ENCODE peak calls at places on chromosomes 16 and 17, in four cellular contexts. M is CD4-positive, alpha-beta memory T cell; F is fibroblast of lung; Y is cardiac muscle cell. X is an unnamed sample.
A peak's percentile ranks its signal among the peaks of the same experiment; 100 is the strongest.

GRCh38 chr16:3459401-3460090 is 16.1 kb downstream of the NAA60 start:
- DNase-seq in M (no peak), F (no peak), Y (peak; percentile 41), X (no peak)

GRCh38 chr16:79047337-79047736 is 553.2 kb downstream of the MAF start:
- DNase-seq in F (no peak), Y (no peak), M (no peak), X (no peak)

GRCh38 chr17:47686276-47686635 is 7.7 kb upstream of the TBKBP1 start:
- DNase-seq in M (no peak), Y (no peak), F (peak; percentile 67), X (no peak)

GRCh38 chr17:28725166-28725659 is 820 bp downstream of the TLCD1 start:
- DNase-seq in M (no peak), F (peak; percentile 61), Y (no peak), X (no peak)

GRCh38 chr17:68909066-68909465 is 46.1 kb downstream of the ABCA8 start:
- DNase-seq in M (no peak), F (peak; percentile 92), Y (no peak), X (no peak)

GRCh38 chr16:56815721-56816120 is 49.3 kb upstream of the SLC12A3 start:
- DNase-seq in M (no peak), Y (no peak), F (no peak), X (no peak)

GRCh38 chr16:2983706-2984136 is 3.5 kb upstream of the PKMYT1 start:
- DNase-seq in Y (peak; percentile 82), F (peak; percentile 61), M (no peak), X (peak; percentile 45)

GRCh38 chr16:12667909-12668308 is 135.8 kb downstream of the CPPED1 start:
- DNase-seq in Y (no peak), M (no peak), F (no peak), X (no peak)

GRCh38 chr17:57879437-57880085 is 29.7 kb upstream of the MRPS23 start:
- DNase-seq in M (no peak), Y (no peak), F (no peak), X (no peak)

GRCh38 chr16:89286096-89286495 is 68.6 kb downstream of the ZNF778 start:
- DNase-seq in F (no peak), M (peak; percentile 28), Y (no peak), X (no peak)

GRCh38 chr17:795276-795675 is 13.1 kb downstream of the MRM3 start:
- DNase-seq in M (no peak), Y (no peak), F (no peak), X (no peak)

GRCh38 chr17:45688353-45688752 is 95.8 kb upstream of the CRHR1 start:
- DNase-seq in M (no peak), F (no peak), Y (no peak), X (no peak)

GRCh38 chr17:74126179-74126900 is 77.1 kb upstream of the RPL38 start:
- DNase-seq in Y (no peak), F (no peak), M (no peak), X (no peak)

GRCh38 chr16:88712362-88712979 is 6.2 kb downstream of the CTU2 start:
- DNase-seq in F (no peak), M (no peak), Y (no peak), X (no peak)

GRCh38 chr17:77544347-77544746 is 403.6 kb downstream of the SEC14L1 start:
- DNase-seq in Y (no peak), M (no peak), F (no peak), X (no peak)

GRCh38 chr16:28563218-28563617 is 9.5 kb downstream of the SGF29 start:
- DNase-seq in M (no peak), F (no peak), Y (no peak), X (no peak)

GRCh38 chr16:89645122-89645521 is 12.4 kb downstream of the CHMP1A start:
- DNase-seq in F (no peak), Y (no peak), M (no peak), X (no peak)

GRCh38 chr16:85246473-85246872 is 134.2 kb upstream of the CIBAR2 start:
- DNase-seq in Y (no peak), M (no peak), F (no peak), X (no peak)

GRCh38 chr16:30395992-30396560 is 856 bp downstream of the ZNF48 start:
- DNase-seq in M (no peak), F (no peak), Y (no peak), X (no peak)

GRCh38 chr16:53821957-53822625 is 118.1 kb downstream of the FTO start:
- DNase-seq in M (no peak), F (peak; percentile 68), Y (no peak), X (no peak)

GRCh38 chr17:63996430-63997182 is 1.5 kb upstream of the PRR29 start:
- DNase-seq in M (no peak), Y (no peak), F (no peak), X (no peak)

GRCh38 chr16:12110361-12111107 is 134.0 kb downstream of the SNX29 start:
- DNase-seq in Y (no peak), M (no peak), F (no peak), X (no peak)

GRCh38 chr17:39564201-39564828 is 43.4 kb downstream of the NEUROD2 start:
- DNase-seq in F (no peak), M (no peak), Y (no peak), X (no peak)

GRCh38 chr17:75758131-75758905 is 6.7 kb downstream of the GALK1 start:
- DNase-seq in M (no peak), F (no peak), Y (no peak), X (no peak)

GRCh38 chr17:17089796-17090641 is 47.8 kb downstream of the MPRIP start:
- DNase-seq in F (no peak), Y (no peak), M (no peak), X (no peak)

GRCh38 chr17:28871056-28871579 is 16.3 kb downstream of the ERAL1 start:
- DNase-seq in Y (no peak), F (no peak), M (no peak), X (no peak)

GRCh38 chr17:48505788-48506187 is 25.0 kb downstream of the HOXB1 start:
- DNase-seq in F (peak; percentile 72), Y (peak; percentile 64), M (peak; percentile 90), X (no peak)

GRCh38 chr17:46783031-46783593 is 35.4 kb downstream of the WNT3 start:
- DNase-seq in Y (no peak), F (no peak), M (no peak), X (no peak)

GRCh38 chr17:37019117-37019744 is 70.5 kb downstream of the AATF start:
- DNase-seq in Y (peak; percentile 3), M (no peak), F (no peak), X (no peak)

GRCh38 chr17:27915715-27916114 is 22.6 kb upstream of the LYRM9 start:
- DNase-seq in M (no peak), Y (no peak), F (no peak), X (no peak)

GRCh38 chr17:2398655-2399571 is 1.9 kb downstream of the MNT start:
- DNase-seq in Y (peak; percentile 81), M (peak; percentile 82), F (peak; percentile 73), X (peak; percentile 37)

GRCh38 chr16:67248401-67249177 is at the start of gene SLC9A5:
- DNase-seq in M (no peak), Y (peak; percentile 58), F (no peak), X (peak; percentile 26)

GRCh38 chr17:61739002-61739401 is 124.3 kb downstream of the BRIP1 start:
- DNase-seq in F (no peak), Y (no peak), M (no peak), X (no peak)

GRCh38 chr17:61746248-61746985 is 116.9 kb downstream of the BRIP1 start:
- DNase-seq in F (no peak), M (no peak), Y (no peak), X (no peak)

GRCh38 chr17:61743766-61744165 is 119.6 kb downstream of the BRIP1 start:
- DNase-seq in M (no peak), F (no peak), Y (no peak), X (no peak)

GRCh38 chr17:61744804-61745203 is 118.5 kb downstream of the BRIP1 start:
- DNase-seq in M (no peak), Y (no peak), F (no peak), X (no peak)

GRCh38 chr17:61744252-61744651 is 119.1 kb downstream of the BRIP1 start:
- DNase-seq in F (no peak), M (no peak), Y (no peak), X (no peak)
- H3K9me3 ChIP-seq in F (no peaks in the 10 kb centered on the region), M (no peaks in the 10 kb centered on the region), Y (no peaks in the 10 kb centered on the region), X (no peaks in the 10 kb centered on the region)

GRCh38 chr17:4032245-4032644 is 68.0 kb upstream of the ATP2A3 start:
- DNase-seq in M (no peak), F (no peak), Y (no peak), X (no peak)

GRCh38 chr17:4032738-4033137 is 68.5 kb upstream of the ATP2A3 start:
- DNase-seq in Y (no peak), M (no peak), F (no peak), X (no peak)

GRCh38 chr17:4023220-4023619 is 59.0 kb upstream of the ATP2A3 start:
- DNase-seq in F (no peak), M (no peak), Y (no peak), X (no peak)

GRCh38 chr17:4026255-4026654 is 62.0 kb upstream of the ATP2A3 start:
- DNase-seq in F (no peak), Y (no peak), M (no peak), X (no peak)

GRCh38 chr17:4028436-4028835 is 64.2 kb upstream of the ATP2A3 start:
- DNase-seq in Y (no peak), F (no peak), M (no peak), X (no peak)
- H3K9me3 ChIP-seq in Y (no peaks in the 10 kb centered on the region), F (no peaks in the 10 kb centered on the region), M (peaks cover 9% of the 10 kb centered on the region), X (peaks cover 4% of the 10 kb centered on the region)

GRCh38 chr17:59296190-59296589 is 35.3 kb upstream of the YPEL2 start:
- DNase-seq in M (no peak), F (no peak), Y (no peak), X (no peak)

GRCh38 chr17:59299400-59300092 is 31.9 kb upstream of the YPEL2 start:
- DNase-seq in F (no peak), Y (no peak), M (no peak), X (no peak)

GRCh38 chr17:59304811-59305210 is 26.6 kb upstream of the YPEL2 start:
- DNase-seq in M (no peak), Y (no peak), F (no peak), X (no peak)

GRCh38 chr17:59298512-59298911 is 32.9 kb upstream of the YPEL2 start:
- DNase-seq in M (no peak), Y (no peak), F (no peak), X (no peak)

DNA sequence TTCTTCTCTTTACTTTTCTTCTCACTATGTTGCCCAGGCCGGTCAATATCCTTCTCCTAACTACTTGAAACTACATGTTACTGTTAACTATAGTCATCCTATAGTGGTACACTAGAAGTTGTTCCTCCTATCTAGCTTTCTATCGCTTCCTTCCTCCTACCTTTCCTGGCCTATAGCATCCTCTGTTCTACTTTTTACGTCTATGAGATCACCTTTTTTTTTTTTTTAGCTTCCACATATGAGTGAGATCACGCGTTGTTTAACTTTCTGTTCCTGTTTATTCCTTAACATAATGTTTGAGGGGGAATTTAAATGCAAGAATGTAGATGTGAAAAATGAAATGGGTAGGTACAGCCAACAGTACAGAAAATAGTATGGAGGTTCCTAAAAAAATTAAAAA is 30.5 kb upstream of the YPEL2 start:
- DNase-seq in Y (no peak), M (no peak), F (no peak), X (no peak)
- H3K9me3 ChIP-seq in Y (no peaks in the 10 kb centered on the region), M (no peaks in the 10 kb centered on the region), F (no peaks in the 10 kb centered on the region), X (no peaks in the 10 kb centered on the region)

GRCh38 chr17:8925808-8926207 is 39.7 kb downstream of the PIK3R5 start:
- DNase-seq in Y (no peak), F (no peak), M (no peak), X (no peak)
- H3K9me3 ChIP-seq in Y (no peaks in the 10 kb centered on the region), F (no peaks in the 10 kb centered on the region), M (peaks cover 17% of the 10 kb centered on the region), X (peaks cover 18% of the 10 kb centered on the region)